ENCODE peak calls at places on chromosomes 4 and X, in seven cellular contexts. J is uterus; Q is A549; I is NCI-H460; L is stimulated activated CD4-positive, alpha-beta T cell treated with anti-CD3 and anti-CD28 coated beads, Interleukin-1b, Interleukin-23, amount 100 ng/mL, for 24 hours; K is activated T-cell treated with anti-CD3 and anti-CD28 coated beads for 1 hour; G is fibroblast of lung. U is an unnamed sample.

GRCh38 chr4:135227842-135228241 is 1026.3 kb upstream of the PABPC4L start:
- DNase-seq in L (no peak), G (no peak), Q (no peak), J (no peak), I (no peak), K (no peak), U (no peak)

GRCh38 chrX:120260369-120260768 is 9.8 kb downstream of the ZBTB33 start:
- DNase-seq in I (no peak), G (no peak), L (no peak), Q (no peak), K (no peak), J (no peak), U (no peak)

GRCh38 chrX:131741103-131741581 is 197.3 kb downstream of the OR13H1 start:
- DNase-seq in K (no peak), J (peak; percentile 87), Q (no peak), G (no peak), L (peak; percentile 62), I (no peak), U (no peak)

GRCh38 chr4:121923306-121923705 is 28.6 kb downstream of the TRPC3 start:
- DNase-seq in K (no peak), L (no peak), Q (no peak), I (no peak), G (no peak), J (no peak), U (no peak)

GRCh38 chr4:11455201-11455835 is 26.6 kb upstream of the HS3ST1 start:
- DNase-seq in K (no peak), I (no peak), L (no peak), G (no peak), J (no peak), Q (no peak), U (no peak)

GRCh38 chr4:95129708-95130343 is 372.1 kb downstream of the BMPR1B start:
- DNase-seq in I (peak; percentile 88), Q (peak; percentile 43), J (peak; percentile 49), K (no peak), G (peak; percentile 99), L (no peak), U (no peak)

GRCh38 chr4:140237616-140238352 is 83.8 kb upstream of the MAML3 start:
- DNase-seq in L (no peak), G (peak; percentile 97), J (peak; percentile 86), Q (no peak), K (no peak), I (no peak), U (peak; percentile 72)

GRCh38 chrX:82782014-82782413 is 726.1 kb upstream of the POU3F4 start:
- DNase-seq in G (no peak), I (no peak), Q (no peak), J (no peak), K (no peak), L (no peak), U (no peak)

GRCh38 chr4:163505374-163505773 is 10.9 kb downstream of the TMA16 start:
- DNase-seq in K (no peak), I (no peak), G (no peak), Q (no peak), J (no peak), L (no peak), U (no peak)

GRCh38 chrX:77597090-77597489 is 149.9 kb downstream of the FGF16 start:
- DNase-seq in Q (peak; percentile 15), J (no peak), G (peak; percentile 52), L (no peak), K (no peak), I (peak; percentile 24), U (no peak)

GRCh38 chr4:23934915-23935314 is 45.1 kb upstream of the PPARGC1A start:
- DNase-seq in Q (no peak), I (no peak), G (peak; percentile 98), K (no peak), L (no peak), J (no peak), U (no peak)

GRCh38 chr4:85823295-85823694 is 348.3 kb downstream of the ARHGAP24 start:
- DNase-seq in K (no peak), L (no peak), J (no peak), I (peak; percentile 16), G (peak; percentile 83), Q (no peak), U (no peak)

GRCh38 chr4:54687887-54688841 is 30.4 kb downstream of the KIT start:
- DNase-seq in I (no peak), K (no peak), J (no peak), L (no peak), G (no peak), Q (no peak), U (no peak)

GRCh38 chrX:69144854-69145253 is 20.4 kb downstream of the PJA1 start:
- DNase-seq in G (no peak), J (no peak), Q (no peak), K (no peak), L (no peak), I (no peak), U (no peak)

GRCh38 chr4:114479595-114479994 is 119.0 kb upstream of the UGT8 start:
- DNase-seq in G (no peak), L (no peak), Q (no peak), I (no peak), K (no peak), J (no peak), U (no peak)

GRCh38 chrX:85243761-85244410 is at the start of the genes SATL1 and ZNF711:
- DNase-seq in Q (peak; percentile 14), I (peak; percentile 57), G (peak; percentile 61), J (peak; percentile 40), K (no peak), L (no peak), U (peak; percentile 67)

GRCh38 chrX:145002776-145003175 is 244.5 kb upstream of the SPANXN1 start:
- DNase-seq in Q (no peak), G (no peak), I (no peak), L (no peak), K (no peak), J (no peak), U (no peak)

U was measured in H1.